ENCODE peak calls at places on chromosomes 1 and 21, in eight cellular contexts. T is epithelial cell of esophagus; A is tibial artery; M is CD8-positive, alpha-beta memory T cell; L is CD4-positive, CD25-positive, alpha-beta regulatory T cell; B is endodermal cell; D is HFF-Myc; Y is left ventricle myocardium inferior. S is an unnamed sample.

GRCh38 chr1:42904437-42904836 is 54.2 kb downstream of the SLC2A1 start:
- DNase-seq in A (no peak), B (peak; percentile 65), D (no peak), M (no peak), L (no peak), Y (no peak), T (no peak), S (no peak)

GRCh38 chr1:212794561-212795014 is 2.9 kb downstream of the TATDN3 start:
- DNase-seq in M (no peak), T (no peak), D (no peak), A (no peak), L (no peak), B (no peak), Y (no peak), S (no peak)

GRCh38 chr1:15526021-15526489 is 593 bp upstream of the DNAJC16 start:
- DNase-seq in Y (no peak), D (no peak), L (peak; percentile 11), T (no peak), B (no peak), A (peak; percentile 71), M (no peak), S (peak; percentile 82)

GRCh38 chr1:244344001-244344400 is 107.7 kb downstream of the ADSS2 start:
- DNase-seq in M (no peak), B (peak; percentile 20), L (no peak), A (no peak), D (no peak), Y (no peak), T (no peak), S (peak; percentile 52)

GRCh38 chr1:154856049-154856448 is 14.0 kb downstream of the KCNN3 start:
- DNase-seq in Y (no peak), M (no peak), T (no peak), D (no peak), L (no peak), A (no peak), B (no peak), S (no peak)

GRCh38 chr21:39316729-39317128 is 3.3 kb upstream of the BRWD1 start:
- DNase-seq in D (no peak), T (peak; percentile 22), M (no peak), A (no peak), Y (no peak), B (no peak), L (no peak), S (no peak)

GRCh38 chr1:182687361-182687760 is 3.0 kb upstream of the RGS8 start:
- DNase-seq in M (no peak), A (no peak), L (no peak), B (no peak), Y (no peak), D (no peak), T (peak; percentile 59), S (no peak)

GRCh38 chr1:153616144-153616884 is at the start of gene S100A14:
- DNase-seq in A (no peak), M (no peak), Y (peak; percentile 55), T (peak; percentile 96), B (peak; percentile 68), L (no peak), D (no peak), S (peak; percentile 93)

GRCh38 chr1:160078392-160079195 is 2.7 kb upstream of the KCNJ9 start:
- DNase-seq in Y (no peak), L (peak; percentile 24), D (no peak), T (peak; percentile 49), A (no peak), M (peak; percentile 43), B (peak; percentile 90), S (no peak)

GRCh38 chr1:36343651-36344394 is 20.4 kb upstream of the EVA1B start:
- DNase-seq in L (no peak), Y (no peak), M (no peak), B (no peak), A (no peak), T (no peak), D (no peak), S (no peak)

GRCh38 chr1:222814536-222815366 is at the start of gene DISP1:
- DNase-seq in M (peak; percentile 61), A (peak; percentile 90), D (no peak), B (peak; percentile 91), Y (peak; percentile 85), L (peak; percentile 61), T (peak; percentile 76), S (peak; percentile 95)

GRCh38 chr1:11158720-11159321 is 30.3 kb upstream of the ANGPTL7 start:
- DNase-seq in T (peak; percentile 90), A (no peak), L (no peak), Y (no peak), D (peak; percentile 22), B (no peak), M (no peak), S (no peak)

GRCh38 chr1:160768295-160768657 is 27.7 kb upstream of the LY9 start:
- DNase-seq in T (peak; percentile 70), M (peak; percentile 75), Y (peak; percentile 27), A (no peak), B (peak; percentile 86), L (peak; percentile 67), D (no peak), S (no peak)

GRCh38 chr1:171717080-171717479 is 24.8 kb downstream of the VAMP4 start:
- DNase-seq in D (no peak), B (no peak), L (no peak), A (no peak), Y (no peak), T (peak; percentile 27), M (no peak), S (no peak)

GRCh38 chr21:42080788-42081083 is 9.6 kb downstream of the UMODL1 start:
- DNase-seq in B (no peak), M (no peak), Y (no peak), A (no peak), T (peak; percentile 85), L (no peak), D (peak; percentile 45), S (peak; percentile 66)

DNA sequence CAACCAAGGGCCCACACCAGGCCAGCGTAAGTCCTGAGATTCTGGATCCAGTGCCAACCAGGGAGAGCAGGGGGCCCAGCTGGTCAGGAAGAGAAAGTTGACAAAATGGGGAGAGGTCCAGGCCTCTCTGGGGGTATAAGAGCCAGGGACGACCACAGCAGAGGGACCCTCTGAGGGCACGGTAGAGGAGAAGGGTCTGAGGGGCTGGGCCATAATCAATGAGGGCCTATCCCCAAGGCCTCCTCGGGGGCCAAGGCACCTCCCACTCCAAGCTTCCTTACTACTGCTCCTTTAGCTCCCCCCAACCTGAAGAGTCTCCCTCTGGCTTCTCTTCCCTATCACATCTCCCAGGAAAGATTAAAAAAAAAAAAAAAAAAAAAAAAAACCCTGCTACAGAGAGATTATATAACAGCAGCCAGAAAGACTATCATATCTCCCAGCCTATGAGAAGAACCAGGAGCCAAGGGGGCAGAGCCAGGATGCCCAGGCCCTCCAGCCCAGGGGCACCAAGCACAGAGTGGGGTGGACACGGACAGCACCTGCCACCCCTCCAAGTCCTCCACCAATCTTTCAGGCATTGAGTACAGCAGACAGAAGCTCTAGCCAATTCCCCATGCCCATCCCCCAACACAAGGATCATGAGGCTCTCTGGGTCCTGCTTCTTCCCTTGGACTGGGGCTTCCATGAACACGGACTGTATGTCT is 2.7 kb downstream of the MEF2D start:
- DNase-seq in L (no peak), Y (no peak), B (no peak), A (peak; percentile 80), T (no peak), D (no peak), M (no peak), S (no peak)
- H3K4me3 ChIP-seq in L (peak overlapping the region; percentile 85), Y (peak overlapping the region; percentile 98), B (no peak overlapping the region), A (peak overlapping the region; percentile 78), T (peak overlapping the region; percentile 5), D (peak overlapping the region; percentile 96), M (peak overlapping the region; percentile 85), S (no peak overlapping the region)

GRCh38 chr1:104953555-104953954 is 1203.9 kb downstream of the AMY1C start:
- DNase-seq in T (no peak), M (no peak), L (no peak), Y (no peak), B (no peak), D (no peak), A (no peak), S (no peak)
- H3K4me3 ChIP-seq in T (no peak overlapping the region), M (no peak overlapping the region), L (no peak overlapping the region), Y (no peak overlapping the region), B (no peak overlapping the region), D (no peak overlapping the region), A (no peak overlapping the region), S (no peak overlapping the region)

GRCh38 chr1:17118268-17118667 is 983 bp downstream of the PADI2 start:
- DNase-seq in B (no peak), Y (no peak), L (no peak), M (no peak), D (no peak), A (no peak), T (no peak), S (no peak)
- H3K4me3 ChIP-seq in B (peak overlapping the region; percentile 76), Y (peak overlapping the region; percentile 60), L (no peak overlapping the region), M (no peak overlapping the region), D (no peak overlapping the region), A (no peak overlapping the region), T (no peak overlapping the region), S (no peak overlapping the region)

GRCh38 chr1:220886470-220887201 is 7.4 kb downstream of the HLX start:
- DNase-seq in D (no peak), A (no peak), B (no peak), M (no peak), Y (no peak), T (no peak), L (no peak), S (no peak)

GRCh38 chr1:220884109-220884980 is 5.1 kb downstream of the HLX start:
- DNase-seq in L (no peak), Y (no peak), D (no peak), B (peak; percentile 91), M (no peak), A (no peak), T (peak; percentile 34), S (no peak)

GRCh38 chr1:220885971-220886370 is 6.7 kb downstream of the HLX start:
- DNase-seq in D (no peak), A (no peak), Y (no peak), T (no peak), L (no peak), M (no peak), B (no peak), S (no peak)

GRCh38 chr1:220887202-220887867 is 8.1 kb downstream of the HLX start:
- DNase-seq in D (no peak), B (peak; percentile 85), M (no peak), Y (no peak), A (no peak), T (no peak), L (no peak), S (no peak)

DNA sequence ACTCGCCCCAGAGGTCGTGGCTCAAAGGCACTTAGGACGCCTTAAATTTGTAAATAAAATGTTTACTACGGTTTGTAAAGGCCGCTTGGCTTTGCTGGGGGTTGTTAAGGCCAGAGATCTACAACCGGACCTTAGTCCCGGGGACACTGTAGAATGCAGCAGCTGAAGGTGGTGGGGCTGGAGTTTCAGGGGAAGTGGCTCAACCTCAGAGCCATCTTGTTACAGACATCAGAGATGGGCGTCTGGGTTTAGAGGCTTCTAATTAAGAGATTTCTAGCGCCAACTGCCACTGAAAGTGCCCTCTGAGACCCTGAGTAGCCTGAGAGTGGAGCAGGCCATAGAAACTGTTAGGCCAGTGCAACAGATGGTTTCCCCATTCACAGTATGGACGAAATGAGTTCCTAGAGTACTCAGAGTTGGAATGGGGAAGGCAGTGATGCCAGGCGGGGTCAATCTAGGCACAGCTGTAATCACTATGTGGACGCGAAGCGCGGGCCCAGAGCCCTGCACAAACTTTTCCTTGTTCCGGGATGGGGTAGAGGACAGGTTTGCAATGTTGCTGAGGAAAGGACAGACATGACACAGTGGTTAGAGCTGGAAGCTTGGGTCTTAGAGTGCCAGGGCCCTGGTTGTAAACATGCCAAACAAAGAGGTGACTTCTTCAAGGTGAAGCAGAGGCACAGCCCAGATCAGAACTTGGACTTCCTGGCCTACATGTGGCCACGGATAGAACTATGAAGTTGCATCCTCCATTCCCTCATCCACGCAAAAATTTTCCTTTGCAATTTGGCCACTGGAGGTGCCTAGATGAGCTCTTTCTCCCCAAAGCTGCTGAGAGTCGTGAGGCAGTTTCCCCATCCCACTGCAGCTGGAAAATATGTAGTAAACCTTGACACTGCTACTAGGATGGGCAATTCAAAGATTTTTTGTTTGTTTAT is 6.0 kb downstream of the HLX start:
- DNase-seq in T (no peak), L (no peak), D (no peak), B (no peak), Y (no peak), M (no peak), A (no peak), S (no peak)
- H3K4me3 ChIP-seq in T (no peak overlapping the region), L (no peak overlapping the region), D (no peak overlapping the region), B (peak overlapping the region; percentile 65), Y (no peak overlapping the region), M (no peak overlapping the region), A (no peak overlapping the region), S (no peak overlapping the region)